ENCODE peak calls at places on chromosomes 1 and 21, in nine cellular contexts. V is heart left ventricle; L is RWPE1; J is caudate nucleus; G is keratinocyte; W is CD4-positive, CD25-positive, alpha-beta regulatory T cell; A is coronary artery; B is tibial artery; R is heart right ventricle. D is an unnamed sample.
A peak's percentile ranks its signal among the peaks of the same experiment; 100 is the strongest.

GRCh38 chr1:241834733-241835377 is 13.1 kb upstream of the EXO1 start:
- DNase-seq in W (no peak), B (no peak), V (no peak), A (no peak), R (no peak), G (no peak), L (no peak), J (no peak), D (no peak)

GRCh38 chr1:1425753-1426495 is 4.8 kb upstream of the ANKRD65 start:
- DNase-seq in B (no peak), R (no peak), G (no peak), J (peak; percentile 55), L (no peak), A (no peak), W (no peak), V (no peak), D (no peak)

GRCh38 chr1:193069748-193070394 is 10.5 kb downstream of the RO60 start:
- DNase-seq in W (peak; percentile 16), R (no peak), A (no peak), V (no peak), L (peak; percentile 31), J (no peak), G (no peak), B (no peak), D (no peak)

GRCh38 chr1:206563367-206563953 is 48.8 kb downstream of the EIF2D start:
- DNase-seq in A (no peak), W (no peak), J (no peak), R (no peak), V (no peak), L (no peak), B (no peak), G (no peak), D (no peak)

GRCh38 chr1:201452881-201453280 is 16.1 kb downstream of the PHLDA3 start:
- DNase-seq in A (no peak), G (no peak), R (no peak), J (no peak), B (no peak), L (no peak), V (no peak), W (no peak), D (no peak)

GRCh38 chr1:151352001-151352718 is 5.1 kb upstream of the RFX5 start:
- DNase-seq in L (no peak), A (no peak), G (no peak), R (no peak), W (no peak), J (no peak), V (no peak), B (no peak), D (no peak)

GRCh38 chr1:154961497-154962237 is at the start of gene PYGO2:
- DNase-seq in R (peak; percentile 83), W (peak; percentile 87), G (no peak), J (peak; percentile 52), V (peak; percentile 84), B (peak; percentile 75), A (peak; percentile 90), L (no peak), D (no peak)

GRCh38 chr1:225770586-225771248 is 6.9 kb upstream of the SRP9 start:
- DNase-seq in B (no peak), V (no peak), G (no peak), W (no peak), J (no peak), L (no peak), A (no peak), R (no peak), D (no peak)

GRCh38 chr1:153779781-153780541 is 4.8 kb downstream of the SLC27A3 start:
- DNase-seq in A (no peak), L (no peak), G (no peak), J (no peak), V (no peak), W (no peak), B (no peak), R (no peak), D (no peak)

GRCh38 chr1:87226341-87226760 is 102.3 kb upstream of the LMO4 start:
- DNase-seq in J (no peak), L (peak; percentile 88), W (no peak), G (peak; percentile 89), B (peak; percentile 67), A (peak; percentile 75), R (peak; percentile 47), V (peak; percentile 46), D (peak; percentile 91)

GRCh38 chr1:45395051-45395450 is 54.8 kb upstream of the MUTYH start:
- DNase-seq in G (peak; percentile 32), R (no peak), V (no peak), A (no peak), J (no peak), W (no peak), B (no peak), L (no peak), D (no peak)

GRCh38 chr21:34528131-34528561 is 16.1 kb upstream of the KCNE1 start:
- DNase-seq in R (no peak), L (no peak), B (no peak), W (no peak), V (no peak), G (no peak), A (no peak), J (no peak), D (no peak)
- H3K27ac ChIP-seq in R (peak overlapping the region; percentile 94), L (no peak overlapping the region), B (peak overlapping the region; percentile 78), W (no peak overlapping the region), V (no peak overlapping the region), G (no peak overlapping the region), A (peak overlapping the region; percentile 91), J (no peak overlapping the region), D (no peak overlapping the region)

GRCh38 chr1:202810193-202810614 is 550 bp upstream of the PCAT6 start:
- DNase-seq in B (no peak), J (no peak), R (no peak), V (no peak), W (no peak), L (no peak), A (no peak), G (no peak), D (no peak)

GRCh38 chr1:202807926-202808757 is at the start of gene KDM5B:
- DNase-seq in B (peak; percentile 36), W (peak; percentile 75), R (peak; percentile 68), A (peak; percentile 83), V (peak; percentile 75), L (peak; percentile 94), J (peak; percentile 28), G (no peak), D (no peak)

GRCh38 chr1:202810615-202811295 is at the start of gene PCAT6:
- DNase-seq in J (peak; percentile 91), B (peak; percentile 94), V (peak; percentile 97), L (peak; percentile 97), A (peak; percentile 92), W (peak; percentile 95), R (peak; percentile 96), G (no peak), D (peak; percentile 60)

GRCh38 chr1:202811296-202812175 is 782 bp downstream of the PCAT6 start:
- DNase-seq in A (no peak), L (no peak), R (peak; percentile 12), J (no peak), B (no peak), G (no peak), V (peak; percentile 22), W (peak; percentile 69), D (no peak)

DNA sequence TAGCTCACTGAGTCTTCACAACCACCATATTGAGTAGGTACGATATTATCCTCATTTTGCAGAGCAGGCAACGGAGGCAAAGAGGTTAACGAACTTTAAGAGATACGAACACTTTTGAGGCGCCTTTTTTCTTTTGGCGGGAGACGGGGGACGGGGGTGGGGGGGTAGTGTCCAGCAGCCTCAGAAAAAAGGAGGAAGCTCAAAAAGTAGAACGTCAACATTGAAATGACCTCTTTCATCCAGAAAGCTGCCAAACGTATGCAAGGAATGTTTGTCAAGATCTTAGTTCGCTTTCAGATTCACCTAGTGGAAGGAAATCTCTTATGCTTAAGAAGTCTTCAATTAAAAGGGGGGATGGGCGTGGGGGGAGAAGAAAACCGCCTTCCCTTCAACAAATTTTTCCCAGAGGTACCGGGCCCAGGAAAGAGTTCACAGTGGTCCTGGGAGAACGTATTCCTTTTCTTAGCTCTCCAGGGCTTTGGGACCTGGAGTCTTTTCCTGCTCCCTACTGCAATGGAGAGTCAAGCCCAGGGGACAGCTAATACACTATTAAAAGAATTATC is 1.1 kb upstream of the PCAT6 start:
- DNase-seq in W (no peak), R (no peak), V (no peak), A (no peak), J (no peak), B (no peak), L (no peak), G (no peak), D (no peak)
- H3K27ac ChIP-seq in W (no peak overlapping the region), R (peak overlapping the region; percentile 93), V (no peak overlapping the region), A (no peak overlapping the region), J (no peak overlapping the region), B (no peak overlapping the region), L (no peak overlapping the region), G (no peak overlapping the region), D (peak overlapping the region; percentile 73)

GRCh38 chr1:233006108-233006507 is 55.7 kb downstream of the NTPCR start:
- DNase-seq in B (no peak), R (no peak), J (no peak), W (no peak), A (no peak), G (no peak), V (no peak), L (no peak), D (no peak)

GRCh38 chr1:233010164-233010563 is 59.8 kb downstream of the NTPCR start:
- DNase-seq in B (no peak), G (no peak), L (no peak), A (no peak), V (no peak), W (no peak), R (no peak), J (no peak), D (no peak)

GRCh38 chr1:233005703-233006102 is 55.3 kb downstream of the NTPCR start:
- DNase-seq in W (no peak), L (peak; percentile 20), A (no peak), R (no peak), B (no peak), J (no peak), V (no peak), G (no peak), D (no peak)

DNA sequence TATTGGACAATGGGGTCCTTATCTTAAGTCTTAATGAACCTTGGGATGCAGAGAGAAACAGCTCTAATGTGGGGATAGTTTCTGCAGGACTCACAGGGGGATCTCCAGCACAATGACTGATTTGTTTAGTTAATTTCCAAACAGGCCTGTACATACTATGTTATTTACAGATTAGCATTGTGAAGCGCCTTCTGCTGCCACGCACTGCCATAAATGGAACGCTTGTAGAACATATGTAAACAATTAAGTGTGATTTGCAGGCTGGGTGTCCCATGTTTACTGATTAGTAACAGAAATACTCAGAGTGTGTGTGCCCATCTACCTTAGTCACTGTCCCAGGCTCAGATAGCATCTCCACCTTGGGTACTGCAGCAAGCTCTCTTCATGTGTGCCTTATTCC is 56.2 kb downstream of the NTPCR start:
- DNase-seq in J (no peak), R (no peak), V (no peak), G (no peak), W (no peak), A (no peak), B (no peak), L (no peak), D (no peak)
- H3K27ac ChIP-seq in J (no peak overlapping the region), R (no peak overlapping the region), V (no peak overlapping the region), G (no peak overlapping the region), W (no peak overlapping the region), A (no peak overlapping the region), B (no peak overlapping the region), L (no peak overlapping the region), D (no peak overlapping the region)

DNA sequence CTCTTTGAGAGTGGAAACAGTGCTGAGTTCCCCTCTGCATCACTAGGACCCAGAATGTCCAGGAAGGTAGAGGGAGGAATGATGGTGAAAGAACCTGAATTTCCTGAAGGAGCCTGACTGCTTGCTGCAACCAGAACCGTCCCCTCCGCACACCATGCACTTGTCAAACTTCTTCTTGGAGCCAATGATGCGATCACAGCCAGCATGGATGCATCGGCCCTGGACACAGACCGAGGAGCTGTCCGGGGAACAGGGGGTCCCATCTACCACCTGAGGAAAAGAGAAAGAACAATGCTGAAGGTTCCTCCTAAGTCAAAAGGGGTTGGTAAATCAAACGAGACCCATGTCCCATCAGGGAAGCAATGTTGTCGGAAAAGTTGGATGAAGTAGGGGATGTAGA is 6.9 kb downstream of the ADAMTS4 start:
- DNase-seq in L (no peak), J (no peak), G (no peak), W (no peak), A (no peak), V (no peak), R (no peak), B (no peak), D (no peak)
- H3K27ac ChIP-seq in L (no peak overlapping the region), J (no peak overlapping the region), G (no peak overlapping the region), W (no peak overlapping the region), A (no peak overlapping the region), V (no peak overlapping the region), R (peak overlapping the region; percentile 100), B (no peak overlapping the region), D (no peak overlapping the region)